ENCODE peak calls at places on chromosomes 11 and 22, in nine cellular contexts. Q is stomach; Y is mesendoderm; L is A549; P is cardiac muscle cell; T is tibial nerve; A is mammary epithelial cell; H is naive thymus-derived CD4-positive, alpha-beta T cell; R is body of pancreas. C is an unnamed sample. For H3K4me1, the result is how much of the 10 kb centered on the place peaks cover.

GRCh38 chr22:42368379-42369249 is 63.6 kb downstream of the NFAM1 start:
- DNase-seq in Q (no peak), Y (no peak), L (no peak), P (no peak), T (no peak), A (no peak), H (peak), R (peak), C (no peak)

GRCh38 chr11:132911186-132911585 is 621.1 kb downstream of the OPCML start:
- DNase-seq in Q (no peak), Y (peak), L (peak), P (peak), T (no peak), A (peak), H (no peak), R (no peak), C (peak)

GRCh38 chr11:114163830-114164401 is 104.4 kb downstream of the ZBTB16 start:
- DNase-seq in Q (no peak), Y (no peak), L (no peak), P (peak), T (no peak), A (no peak), H (no peak), R (no peak), C (no peak)

GRCh38 chr11:62853279-62853965 is 14.0 kb upstream of the WDR74 start:
- DNase-seq in Q (no peak), Y (no peak), L (no peak), P (no peak), T (no peak), A (no peak), H (no peak), R (no peak), C (no peak)

GRCh38 chr11:111512296-111513239 is at the start of gene BTG4:
- DNase-seq in Q (no peak), Y (peak), L (peak), P (peak), T (no peak), A (no peak), H (peak), R (peak), C (no peak)

GRCh38 chr22:24772493-24773220 is 1.9 kb downstream of the PIWIL3 start:
- DNase-seq in Q (no peak), Y (peak), L (peak), P (peak), T (no peak), A (peak), H (no peak), R (peak), C (peak)

GRCh38 chr11:114183041-114183511 is 113.1 kb upstream of the NNMT start:
- DNase-seq in Q (no peak), Y (no peak), L (no peak), P (no peak), T (no peak), A (no peak), H (peak), R (peak), C (no peak)

GRCh38 chr11:125626381-125626950 is 1.5 kb downstream of the CHEK1 start:
- DNase-seq in Q (no peak), Y (no peak), L (no peak), P (no peak), T (no peak), A (no peak), H (peak), R (peak), C (no peak)

GRCh38 chr11:80330302-80330701 is 889.5 kb upstream of the TENM4 start:
- DNase-seq in Q (no peak), Y (no peak), L (no peak), P (peak), T (no peak), A (peak), H (no peak), R (no peak), C (no peak)

GRCh38 chr22:48938741-48939140 is 888.9 kb downstream of the BRD1 start:
- DNase-seq in Q (peak), Y (no peak), L (no peak), P (no peak), T (no peak), A (no peak), H (no peak), R (no peak), C (no peak)

GRCh38 chr11:92380882-92381281 is 156.3 kb downstream of the FAT3 start:
- DNase-seq in Q (no peak), Y (no peak), L (no peak), P (peak), T (no peak), A (peak), H (no peak), R (no peak), C (peak)

GRCh38 chr22:41478891-41479521 is 10.1 kb downstream of the ACO2 start:
- DNase-seq in Q (no peak), Y (no peak), L (no peak), P (peak), T (peak), A (peak), H (no peak), R (no peak), C (peak)

GRCh38 chr22:44567846-44568493 is 69.9 kb upstream of the RTL6 start:
- DNase-seq in Q (peak), Y (peak), L (peak), P (peak), T (no peak), A (peak), H (peak), R (peak), C (peak)

GRCh38 chr11:12286606-12287005 is 90.8 kb upstream of the PARVA start:
- DNase-seq in Q (peak), Y (no peak), L (no peak), P (no peak), T (no peak), A (no peak), H (no peak), R (no peak), C (no peak)

GRCh38 chr11:130389315-130389935 is 39.0 kb downstream of the ADAMTS8 start:
- DNase-seq in Q (no peak), Y (no peak), L (no peak), P (no peak), T (no peak), A (no peak), H (peak), R (no peak), C (no peak)

GRCh38 chr11:10459029-10459970 is 4.2 kb downstream of the AMPD3 start:
- DNase-seq in Q (no peak), Y (peak), L (no peak), P (peak), T (no peak), A (no peak), H (peak), R (no peak), C (no peak)

GRCh38 chr11:19738124-19738523 is 25.5 kb downstream of the NAV2 start:
- DNase-seq in Q (no peak), Y (no peak), L (no peak), P (no peak), T (no peak), A (no peak), H (no peak), R (no peak), C (no peak)

GRCh38 chr22:29524440-29525191 is 28.9 kb downstream of the THOC5 start:
- DNase-seq in Q (peak), Y (peak), L (peak), P (peak), T (no peak), A (peak), H (peak), R (peak), C (peak)

GRCh38 chr22:46937939-46938338 is 175.5 kb downstream of the TBC1D22A start:
- DNase-seq in Q (no peak), Y (no peak), L (no peak), P (no peak), T (no peak), A (no peak), H (no peak), R (peak), C (no peak)

GRCh38 chr11:71237853-71238252 is 14.5 kb downstream of the SHANK2 start:
- DNase-seq in Q (no peak), Y (no peak), L (no peak), P (no peak), T (no peak), A (no peak), H (no peak), R (no peak), C (no peak)

GRCh38 chr11:83087035-83087434 is 15.3 kb upstream of the RAB30 start:
- DNase-seq in Q (no peak), Y (no peak), L (peak), P (peak), T (no peak), A (no peak), H (no peak), R (peak), C (no peak)

GRCh38 chr11:118247041-118247440 is 5.1 kb downstream of the MPZL3 start:
- DNase-seq in Q (no peak), Y (no peak), L (no peak), P (no peak), T (no peak), A (no peak), H (no peak), R (no peak), C (no peak)

GRCh38 chr11:5369793-5370192 is 13.8 kb upstream of the OR51M1 start:
- DNase-seq in Q (no peak), Y (peak), L (peak), P (peak), T (no peak), A (no peak), H (no peak), R (no peak), C (peak)

GRCh38 chr22:42428025-42428424 is 4.2 kb downstream of the NFAM1 start:
- DNase-seq in Q (no peak), Y (no peak), L (no peak), P (no peak), T (no peak), A (no peak), H (no peak), R (no peak), C (no peak)

GRCh38 chr11:37500425-37500824 is 902.4 kb upstream of the RAG2 start:
- DNase-seq in Q (no peak), Y (peak), L (no peak), P (no peak), T (no peak), A (peak), H (no peak), R (no peak), C (peak)

GRCh38 chr11:108019870-108020540 is 11.3 kb downstream of the CUL5 start:
- DNase-seq in Q (no peak), Y (peak), L (no peak), P (peak), T (no peak), A (no peak), H (no peak), R (no peak), C (peak)

GRCh38 chr11:114307524-114308203 is 11.5 kb downstream of the NNMT start:
- DNase-seq in Q (peak), Y (no peak), L (no peak), P (peak), T (peak), A (peak), H (no peak), R (peak), C (peak)

GRCh38 chr22:17921871-17922821 is 102.2 kb downstream of the MICAL3 start:
- DNase-seq in Q (no peak), Y (peak), L (no peak), P (no peak), T (no peak), A (peak), H (no peak), R (no peak), C (no peak)

GRCh38 chr11:1755344-1756023 is 5.1 kb upstream of the IFITM10 start:
- DNase-seq in Q (no peak), Y (no peak), L (no peak), P (no peak), T (no peak), A (no peak), H (peak), R (no peak), C (no peak)

GRCh38 chr11:105915036-105915435 is 107.0 kb downstream of the MSANTD4 start:
- DNase-seq in Q (no peak), Y (peak), L (no peak), P (no peak), T (no peak), A (no peak), H (no peak), R (no peak), C (no peak)

GRCh38 chr11:64320556-64320955 is 2.6 kb downstream of the PRDX5 start:
- DNase-seq in Q (no peak), Y (no peak), L (no peak), P (no peak), T (no peak), A (no peak), H (no peak), R (no peak), C (no peak)

GRCh38 chr22:44660051-44660830 is 41.8 kb upstream of the PRR5 start:
- DNase-seq in Q (no peak), Y (no peak), L (no peak), P (no peak), T (no peak), A (no peak), H (no peak), R (no peak), C (no peak)

GRCh38 chr11:75673977-75674582 is 5.2 kb upstream of the MAP6 start:
- DNase-seq in Q (no peak), Y (peak), L (peak), P (peak), T (no peak), A (peak), H (no peak), R (no peak), C (no peak)

GRCh38 chr22:24046024-24046423 is 34.9 kb downstream of the CABIN1 start:
- DNase-seq in Q (no peak), Y (no peak), L (no peak), P (no peak), T (no peak), A (no peak), H (no peak), R (no peak), C (no peak)

GRCh38 chr11:86177319-86177718 is 67.2 kb upstream of the EED start:
- DNase-seq in Q (no peak), Y (no peak), L (no peak), P (no peak), T (no peak), A (no peak), H (no peak), R (no peak), C (no peak)

GRCh38 chr11:106156290-106156937 is 79.0 kb downstream of the AASDHPPT start:
- DNase-seq in Q (peak), Y (peak), L (peak), P (peak), T (no peak), A (peak), H (no peak), R (peak), C (peak)

DNA sequence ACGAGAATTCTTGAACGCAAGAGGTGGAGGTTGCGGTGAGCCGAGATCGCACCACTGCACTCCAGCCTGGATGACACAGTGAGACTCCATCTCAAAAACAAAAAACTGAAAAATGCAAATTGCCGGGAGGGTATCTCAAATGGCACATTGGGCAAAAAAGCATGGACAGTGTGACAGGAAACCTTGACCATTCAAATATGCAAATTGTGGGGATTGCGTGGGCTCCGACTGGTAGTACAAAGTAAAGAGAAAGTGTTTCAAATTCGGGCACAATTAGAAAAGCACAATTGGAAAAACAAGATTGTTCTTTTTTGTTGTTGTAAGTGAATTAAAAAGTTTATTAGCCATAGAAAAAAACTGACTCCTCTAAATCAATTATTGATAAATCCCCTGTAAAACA is 56.7 kb upstream of the NUP160 start:
- DNase-seq in Q (no peak), Y (no peak), L (no peak), P (no peak), T (no peak), A (no peak), H (no peak), R (no peak), C (no peak)
- H3K4me3 ChIP-seq in Q (no peak), Y (no peak), L (no peak), P (no peak), T (no peak), A (no peak), H (no peak), R (no peak), C (no peak)

GRCh38 chr11:45927684-45928413 is 5.4 kb downstream of the LARGE2 start:
- DNase-seq in Q (no peak), Y (no peak), L (no peak), P (no peak), T (no peak), A (no peak), H (no peak), R (no peak), C (no peak)

GRCh38 chr11:45930031-45930794 is 7.8 kb downstream of the LARGE2 start:
- DNase-seq in Q (peak), Y (no peak), L (no peak), P (no peak), T (no peak), A (peak), H (no peak), R (peak), C (no peak)

GRCh38 chr11:45928535-45929215 is 6.2 kb downstream of the LARGE2 start:
- DNase-seq in Q (no peak), Y (no peak), L (no peak), P (no peak), T (no peak), A (peak), H (no peak), R (no peak), C (no peak)

GRCh38 chr11:45930951-45931563 is 8.6 kb downstream of the LARGE2 start:
- DNase-seq in Q (no peak), Y (no peak), L (no peak), P (no peak), T (no peak), A (peak), H (no peak), R (no peak), C (no peak)

DNA sequence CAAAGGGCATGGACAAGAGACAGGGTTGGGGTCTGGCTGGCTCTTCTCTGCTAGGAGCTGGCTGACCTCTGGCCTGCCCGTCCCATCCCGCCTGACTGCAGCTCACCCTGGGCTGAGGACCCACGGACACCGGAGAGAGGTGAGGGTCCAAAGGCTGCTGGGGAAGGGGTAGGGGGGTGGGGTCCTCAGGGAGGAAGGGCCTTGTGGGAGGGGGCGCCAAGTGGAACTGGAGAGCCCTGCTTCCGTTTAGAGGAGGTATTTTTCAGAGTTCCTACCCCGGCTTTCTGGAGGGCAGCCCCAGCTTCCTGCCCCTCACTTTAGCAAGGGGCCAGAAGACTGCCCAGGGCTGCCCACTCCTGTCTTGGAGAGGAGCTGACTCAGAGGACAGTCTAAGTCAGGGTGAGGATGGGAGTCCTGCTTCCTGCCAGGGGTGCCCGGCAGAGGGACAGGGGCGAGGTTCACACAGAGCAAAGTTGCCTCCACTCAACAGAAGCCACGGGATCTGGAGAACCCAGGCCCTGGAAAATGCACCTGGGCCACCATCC is 7.1 kb downstream of the LARGE2 start:
- DNase-seq in Q (no peak), Y (no peak), L (no peak), P (no peak), T (no peak), A (peak), H (no peak), R (no peak), C (no peak)
- H3K4me1 ChIP-seq in Q (under half), Y (under half), L (under half), P (under half), T (under half), A (half or more), H (under half), R (under half), C (under half)

DNA sequence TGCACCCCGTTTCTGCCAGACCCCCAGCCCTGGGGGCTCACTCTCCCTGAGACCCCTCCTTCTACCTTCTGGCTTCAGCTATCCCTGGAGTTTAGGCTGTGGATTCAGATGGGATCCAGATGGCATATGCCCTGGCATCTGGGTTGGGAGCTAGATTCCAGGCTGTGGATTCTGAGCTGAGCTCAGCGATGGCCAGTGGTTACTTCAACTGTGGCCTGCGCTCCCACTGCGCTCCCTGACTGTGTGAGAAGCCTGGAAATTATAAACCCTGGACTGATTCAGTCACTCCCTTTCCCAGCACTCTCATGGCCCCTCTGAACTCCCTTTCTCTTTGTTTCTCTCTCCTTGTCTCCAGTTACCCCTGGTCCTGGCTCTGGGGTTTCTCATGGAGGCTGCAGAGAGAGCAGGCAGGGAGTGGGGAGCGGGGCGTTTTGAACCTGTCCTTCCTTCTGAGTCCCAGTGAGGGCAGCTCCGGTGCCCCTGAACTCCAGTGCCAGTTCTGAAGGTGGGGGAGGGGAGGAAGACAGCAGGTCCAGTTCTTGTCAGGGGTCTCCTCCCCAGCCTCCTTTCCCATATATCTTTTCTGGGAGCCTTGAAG is 4.8 kb downstream of the ARHGEF17 start:
- DNase-seq in Q (no peak), Y (no peak), L (no peak), P (no peak), T (no peak), A (no peak), H (no peak), R (no peak), C (peak)
- H3K4me3 ChIP-seq in Q (peak), Y (no peak), L (no peak), P (peak), T (peak), A (no peak), H (no peak), R (no peak), C (peak)

GRCh38 chr11:78635814-78636506 is 61.3 kb upstream of the NARS2 start:
- DNase-seq in Q (no peak), Y (no peak), L (no peak), P (no peak), T (no peak), A (no peak), H (no peak), R (no peak), C (no peak)
- H3K4me1 ChIP-seq in Q (under half), Y (under half), L (under half), P (under half), T (under half), A (under half), H (under half), R (under half), C (under half)

DNA sequence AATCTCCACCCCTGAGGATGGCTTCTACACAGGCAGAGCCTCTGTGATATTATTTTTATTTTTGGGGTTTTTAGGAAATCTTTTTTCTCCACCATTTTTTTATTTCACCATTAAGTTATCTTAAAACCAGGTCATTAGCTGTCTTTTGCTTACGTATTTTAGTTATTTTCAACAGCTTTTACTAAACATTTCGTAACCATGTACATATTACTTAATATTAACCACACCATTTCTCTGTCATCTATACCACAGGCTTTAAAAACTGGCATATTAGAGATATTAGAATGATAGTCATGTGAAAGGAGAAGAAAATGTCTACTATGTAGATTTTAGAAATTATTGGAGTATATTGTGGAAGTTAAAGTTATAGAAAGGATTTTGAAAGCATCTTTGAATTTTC is 37.4 kb downstream of the YAP1 start:
- DNase-seq in Q (no peak), Y (no peak), L (no peak), P (peak), T (no peak), A (no peak), H (no peak), R (no peak), C (no peak)
- H3K4me3 ChIP-seq in Q (no peak), Y (no peak), L (no peak), P (no peak), T (no peak), A (no peak), H (no peak), R (no peak), C (peak)

C was measured in adipocyte.